ENCODE peak calls at places on chromosomes 11 and 22, in ten cellular contexts. One of them, this sample, is unnamed.

GRCh38 chr22:19121631-19122142 is 525 bp downstream of the DGCR2 start:
- DNase-seq in activated CD8-positive, alpha-beta memory T cell treated with anti-CD3 and anti-CD28 coated beads, Interleukin-2, amount 10 ng/mL, durations not matched to agents 7 days and 5 days: peak; percentile 53
- DNase-seq in stimulated activated CD4-positive, alpha-beta T cell treated with anti-CD3 and anti-CD28 coated beads, TNF-alpha, amount 100 ng/mL, for 24 hours: no peak
- DNase-seq in DMS153: no peak
- DNase-seq in fibroblast of mammary gland: no peak
- DNase-seq in GM10248: peak; percentile 52
- DNase-seq in mesendoderm: peak; percentile 59
- DNase-seq in T-helper 1 cell: peak; percentile 21
- DNase-seq in hepatic stellate cell: peak; percentile 42
- DNase-seq in colonic mucosa: peak; percentile 59
- DNase-seq in this sample: no peak

GRCh38 chr11:89457190-89457589 is 34.0 kb downstream of the NOX4 start:
- DNase-seq in mesendoderm: no peak
- DNase-seq in activated CD8-positive, alpha-beta memory T cell treated with anti-CD3 and anti-CD28 coated beads, Interleukin-2, amount 10 ng/mL, durations not matched to agents 7 days and 5 days: no peak
- DNase-seq in GM10248: no peak
- DNase-seq in stimulated activated CD4-positive, alpha-beta T cell treated with anti-CD3 and anti-CD28 coated beads, TNF-alpha, amount 100 ng/mL, for 24 hours: no peak
- DNase-seq in T-helper 1 cell: no peak
- DNase-seq in colonic mucosa: no peak
- DNase-seq in hepatic stellate cell: no peak
- DNase-seq in DMS153: no peak
- DNase-seq in fibroblast of mammary gland: no peak
- DNase-seq in this sample: no peak

GRCh38 chr11:33670250-33671011 is 30.2 kb downstream of the C11orf91 start:
- DNase-seq in mesendoderm: no peak
- DNase-seq in DMS153: no peak
- DNase-seq in hepatic stellate cell: peak; percentile 74
- DNase-seq in T-helper 1 cell: no peak
- DNase-seq in stimulated activated CD4-positive, alpha-beta T cell treated with anti-CD3 and anti-CD28 coated beads, TNF-alpha, amount 100 ng/mL, for 24 hours: no peak
- DNase-seq in colonic mucosa: no peak
- DNase-seq in fibroblast of mammary gland: peak; percentile 77
- DNase-seq in GM10248: no peak
- DNase-seq in activated CD8-positive, alpha-beta memory T cell treated with anti-CD3 and anti-CD28 coated beads, Interleukin-2, amount 10 ng/mL, durations not matched to agents 7 days and 5 days: peak; percentile 56
- DNase-seq in this sample: no peak

GRCh38 chr22:27867958-27868737 is 50.9 kb downstream of the PITPNB start:
- DNase-seq in activated CD8-positive, alpha-beta memory T cell treated with anti-CD3 and anti-CD28 coated beads, Interleukin-2, amount 10 ng/mL, durations not matched to agents 7 days and 5 days: no peak
- DNase-seq in DMS153: no peak
- DNase-seq in T-helper 1 cell: no peak
- DNase-seq in GM10248: no peak
- DNase-seq in colonic mucosa: no peak
- DNase-seq in mesendoderm: no peak
- DNase-seq in stimulated activated CD4-positive, alpha-beta T cell treated with anti-CD3 and anti-CD28 coated beads, TNF-alpha, amount 100 ng/mL, for 24 hours: no peak
- DNase-seq in fibroblast of mammary gland: no peak
- DNase-seq in hepatic stellate cell: no peak
- DNase-seq in this sample: no peak

GRCh38 chr11:122137081-122137793 is 21.2 kb upstream of the BLID start:
- DNase-seq in T-helper 1 cell: no peak
- DNase-seq in colonic mucosa: no peak
- DNase-seq in mesendoderm: peak; percentile 22
- DNase-seq in GM10248: no peak
- DNase-seq in stimulated activated CD4-positive, alpha-beta T cell treated with anti-CD3 and anti-CD28 coated beads, TNF-alpha, amount 100 ng/mL, for 24 hours: no peak
- DNase-seq in fibroblast of mammary gland: peak; percentile 93
- DNase-seq in DMS153: no peak
- DNase-seq in hepatic stellate cell: peak; percentile 59
- DNase-seq in activated CD8-positive, alpha-beta memory T cell treated with anti-CD3 and anti-CD28 coated beads, Interleukin-2, amount 10 ng/mL, durations not matched to agents 7 days and 5 days: no peak
- DNase-seq in this sample: no peak

GRCh38 chr11:48080301-48080861 is 100.0 kb downstream of the PTPRJ start:
- DNase-seq in fibroblast of mammary gland: no peak
- DNase-seq in T-helper 1 cell: no peak
- DNase-seq in activated CD8-positive, alpha-beta memory T cell treated with anti-CD3 and anti-CD28 coated beads, Interleukin-2, amount 10 ng/mL, durations not matched to agents 7 days and 5 days: no peak
- DNase-seq in hepatic stellate cell: no peak
- DNase-seq in stimulated activated CD4-positive, alpha-beta T cell treated with anti-CD3 and anti-CD28 coated beads, TNF-alpha, amount 100 ng/mL, for 24 hours: no peak
- DNase-seq in DMS153: no peak
- DNase-seq in mesendoderm: no peak
- DNase-seq in colonic mucosa: no peak
- DNase-seq in GM10248: no peak
- DNase-seq in this sample: no peak

GRCh38 chr11:27933992-27934829 is 173.7 kb downstream of the KIF18A start:
- DNase-seq in colonic mucosa: no peak
- DNase-seq in DMS153: no peak
- DNase-seq in mesendoderm: peak; percentile 82
- DNase-seq in GM10248: no peak
- DNase-seq in fibroblast of mammary gland: peak; percentile 89
- DNase-seq in T-helper 1 cell: no peak
- DNase-seq in activated CD8-positive, alpha-beta memory T cell treated with anti-CD3 and anti-CD28 coated beads, Interleukin-2, amount 10 ng/mL, durations not matched to agents 7 days and 5 days: no peak
- DNase-seq in stimulated activated CD4-positive, alpha-beta T cell treated with anti-CD3 and anti-CD28 coated beads, TNF-alpha, amount 100 ng/mL, for 24 hours: no peak
- DNase-seq in hepatic stellate cell: peak; percentile 49
- DNase-seq in this sample: no peak

GRCh38 chr22:50139843-50140415 is 30.6 kb upstream of the PANX2 start:
- DNase-seq in stimulated activated CD4-positive, alpha-beta T cell treated with anti-CD3 and anti-CD28 coated beads, TNF-alpha, amount 100 ng/mL, for 24 hours: no peak
- DNase-seq in activated CD8-positive, alpha-beta memory T cell treated with anti-CD3 and anti-CD28 coated beads, Interleukin-2, amount 10 ng/mL, durations not matched to agents 7 days and 5 days: no peak
- DNase-seq in colonic mucosa: no peak
- DNase-seq in hepatic stellate cell: no peak
- DNase-seq in mesendoderm: no peak
- DNase-seq in DMS153: peak; percentile 99
- DNase-seq in T-helper 1 cell: no peak
- DNase-seq in GM10248: no peak
- DNase-seq in fibroblast of mammary gland: no peak
- DNase-seq in this sample: peak; percentile 24

GRCh38 chr11:106621479-106621878 is 396.8 kb downstream of the GUCY1A2 start:
- DNase-seq in DMS153: no peak
- DNase-seq in activated CD8-positive, alpha-beta memory T cell treated with anti-CD3 and anti-CD28 coated beads, Interleukin-2, amount 10 ng/mL, durations not matched to agents 7 days and 5 days: no peak
- DNase-seq in stimulated activated CD4-positive, alpha-beta T cell treated with anti-CD3 and anti-CD28 coated beads, TNF-alpha, amount 100 ng/mL, for 24 hours: no peak
- DNase-seq in colonic mucosa: no peak
- DNase-seq in T-helper 1 cell: no peak
- DNase-seq in GM10248: no peak
- DNase-seq in hepatic stellate cell: no peak
- DNase-seq in mesendoderm: no peak
- DNase-seq in fibroblast of mammary gland: no peak
- DNase-seq in this sample: no peak

GRCh38 chr22:25334091-25334490 is 114.7 kb downstream of the CRYBB2 start:
- DNase-seq in colonic mucosa: peak; percentile 71
- DNase-seq in mesendoderm: peak; percentile 74
- DNase-seq in hepatic stellate cell: no peak
- DNase-seq in activated CD8-positive, alpha-beta memory T cell treated with anti-CD3 and anti-CD28 coated beads, Interleukin-2, amount 10 ng/mL, durations not matched to agents 7 days and 5 days: peak; percentile 78
- DNase-seq in stimulated activated CD4-positive, alpha-beta T cell treated with anti-CD3 and anti-CD28 coated beads, TNF-alpha, amount 100 ng/mL, for 24 hours: peak; percentile 10
- DNase-seq in DMS153: no peak
- DNase-seq in fibroblast of mammary gland: peak; percentile 8
- DNase-seq in T-helper 1 cell: peak; percentile 22
- DNase-seq in GM10248: peak; percentile 41
- DNase-seq in this sample: peak; percentile 88

GRCh38 chr11:5726351-5726750 is 9.9 kb upstream of the OR56B1 start:
- DNase-seq in fibroblast of mammary gland: no peak
- DNase-seq in GM10248: no peak
- DNase-seq in DMS153: no peak
- DNase-seq in mesendoderm: no peak
- DNase-seq in T-helper 1 cell: no peak
- DNase-seq in hepatic stellate cell: no peak
- DNase-seq in colonic mucosa: no peak
- DNase-seq in stimulated activated CD4-positive, alpha-beta T cell treated with anti-CD3 and anti-CD28 coated beads, TNF-alpha, amount 100 ng/mL, for 24 hours: no peak
- DNase-seq in activated CD8-positive, alpha-beta memory T cell treated with anti-CD3 and anti-CD28 coated beads, Interleukin-2, amount 10 ng/mL, durations not matched to agents 7 days and 5 days: no peak
- DNase-seq in this sample: no peak

GRCh38 chr11:35587972-35588371 is 30.3 kb upstream of the FJX1 start:
- DNase-seq in stimulated activated CD4-positive, alpha-beta T cell treated with anti-CD3 and anti-CD28 coated beads, TNF-alpha, amount 100 ng/mL, for 24 hours: no peak
- DNase-seq in GM10248: no peak
- DNase-seq in DMS153: no peak
- DNase-seq in hepatic stellate cell: no peak
- DNase-seq in activated CD8-positive, alpha-beta memory T cell treated with anti-CD3 and anti-CD28 coated beads, Interleukin-2, amount 10 ng/mL, durations not matched to agents 7 days and 5 days: no peak
- DNase-seq in mesendoderm: no peak
- DNase-seq in colonic mucosa: no peak
- DNase-seq in fibroblast of mammary gland: no peak
- DNase-seq in T-helper 1 cell: no peak
- DNase-seq in this sample: no peak

GRCh38 chr11:112928136-112928535 is 33.1 kb upstream of the NCAM1 start:
- DNase-seq in mesendoderm: no peak
- DNase-seq in colonic mucosa: no peak
- DNase-seq in T-helper 1 cell: no peak
- DNase-seq in hepatic stellate cell: no peak
- DNase-seq in GM10248: no peak
- DNase-seq in fibroblast of mammary gland: no peak
- DNase-seq in activated CD8-positive, alpha-beta memory T cell treated with anti-CD3 and anti-CD28 coated beads, Interleukin-2, amount 10 ng/mL, durations not matched to agents 7 days and 5 days: no peak
- DNase-seq in DMS153: no peak
- DNase-seq in stimulated activated CD4-positive, alpha-beta T cell treated with anti-CD3 and anti-CD28 coated beads, TNF-alpha, amount 100 ng/mL, for 24 hours: no peak
- DNase-seq in this sample: no peak

GRCh38 chr11:117305145-117305544 is 10.9 kb downstream of the BACE1 start:
- DNase-seq in fibroblast of mammary gland: no peak
- DNase-seq in stimulated activated CD4-positive, alpha-beta T cell treated with anti-CD3 and anti-CD28 coated beads, TNF-alpha, amount 100 ng/mL, for 24 hours: no peak
- DNase-seq in hepatic stellate cell: no peak
- DNase-seq in T-helper 1 cell: no peak
- DNase-seq in activated CD8-positive, alpha-beta memory T cell treated with anti-CD3 and anti-CD28 coated beads, Interleukin-2, amount 10 ng/mL, durations not matched to agents 7 days and 5 days: no peak
- DNase-seq in DMS153: no peak
- DNase-seq in colonic mucosa: no peak
- DNase-seq in mesendoderm: no peak
- DNase-seq in GM10248: no peak
- DNase-seq in this sample: no peak

GRCh38 chr11:15903246-15903645 is 453.1 kb downstream of the SOX6 start:
- DNase-seq in GM10248: no peak
- DNase-seq in fibroblast of mammary gland: no peak
- DNase-seq in mesendoderm: peak; percentile 35
- DNase-seq in T-helper 1 cell: no peak
- DNase-seq in DMS153: no peak
- DNase-seq in hepatic stellate cell: no peak
- DNase-seq in stimulated activated CD4-positive, alpha-beta T cell treated with anti-CD3 and anti-CD28 coated beads, TNF-alpha, amount 100 ng/mL, for 24 hours: no peak
- DNase-seq in activated CD8-positive, alpha-beta memory T cell treated with anti-CD3 and anti-CD28 coated beads, Interleukin-2, amount 10 ng/mL, durations not matched to agents 7 days and 5 days: no peak
- DNase-seq in colonic mucosa: no peak
- DNase-seq in this sample: peak; percentile 55

GRCh38 chr11:126430581-126431320 is 75.3 kb downstream of the ST3GAL4 start:
- DNase-seq in GM10248: no peak
- DNase-seq in T-helper 1 cell: no peak
- DNase-seq in DMS153: no peak
- DNase-seq in fibroblast of mammary gland: peak; percentile 40
- DNase-seq in hepatic stellate cell: no peak
- DNase-seq in colonic mucosa: peak; percentile 82
- DNase-seq in activated CD8-positive, alpha-beta memory T cell treated with anti-CD3 and anti-CD28 coated beads, Interleukin-2, amount 10 ng/mL, durations not matched to agents 7 days and 5 days: no peak
- DNase-seq in mesendoderm: no peak
- DNase-seq in stimulated activated CD4-positive, alpha-beta T cell treated with anti-CD3 and anti-CD28 coated beads, TNF-alpha, amount 100 ng/mL, for 24 hours: no peak
- DNase-seq in this sample: no peak

GRCh38 chr22:17576475-17576874 is 13.2 kb downstream of the SLC25A18 start:
- DNase-seq in hepatic stellate cell: no peak
- DNase-seq in stimulated activated CD4-positive, alpha-beta T cell treated with anti-CD3 and anti-CD28 coated beads, TNF-alpha, amount 100 ng/mL, for 24 hours: no peak
- DNase-seq in T-helper 1 cell: no peak
- DNase-seq in activated CD8-positive, alpha-beta memory T cell treated with anti-CD3 and anti-CD28 coated beads, Interleukin-2, amount 10 ng/mL, durations not matched to agents 7 days and 5 days: no peak
- DNase-seq in GM10248: no peak
- DNase-seq in mesendoderm: peak; percentile 96
- DNase-seq in DMS153: no peak
- DNase-seq in colonic mucosa: no peak
- DNase-seq in fibroblast of mammary gland: peak; percentile 85
- DNase-seq in this sample: no peak

GRCh38 chr22:46738961-46739870 is 1.2 kb upstream of the CERK start:
- DNase-seq in DMS153: no peak
- DNase-seq in activated CD8-positive, alpha-beta memory T cell treated with anti-CD3 and anti-CD28 coated beads, Interleukin-2, amount 10 ng/mL, durations not matched to agents 7 days and 5 days: no peak
- DNase-seq in hepatic stellate cell: peak; percentile 88
- DNase-seq in mesendoderm: peak; percentile 49
- DNase-seq in stimulated activated CD4-positive, alpha-beta T cell treated with anti-CD3 and anti-CD28 coated beads, TNF-alpha, amount 100 ng/mL, for 24 hours: peak; percentile 41
- DNase-seq in T-helper 1 cell: no peak
- DNase-seq in GM10248: no peak
- DNase-seq in colonic mucosa: peak; percentile 89
- DNase-seq in fibroblast of mammary gland: peak; percentile 56
- DNase-seq in this sample: no peak

GRCh38 chr22:46747646-46748045 is 9.6 kb upstream of the CERK start:
- DNase-seq in activated CD8-positive, alpha-beta memory T cell treated with anti-CD3 and anti-CD28 coated beads, Interleukin-2, amount 10 ng/mL, durations not matched to agents 7 days and 5 days: no peak
- DNase-seq in GM10248: no peak
- DNase-seq in mesendoderm: no peak
- DNase-seq in hepatic stellate cell: no peak
- DNase-seq in colonic mucosa: no peak
- DNase-seq in DMS153: no peak
- DNase-seq in stimulated activated CD4-positive, alpha-beta T cell treated with anti-CD3 and anti-CD28 coated beads, TNF-alpha, amount 100 ng/mL, for 24 hours: no peak
- DNase-seq in T-helper 1 cell: no peak
- DNase-seq in fibroblast of mammary gland: no peak
- DNase-seq in this sample: no peak

GRCh38 chr22:36923458-36923784 is 10.0 kb downstream of the CSF2RB start:
- DNase-seq in T-helper 1 cell: no peak
- DNase-seq in fibroblast of mammary gland: no peak
- DNase-seq in colonic mucosa: no peak
- DNase-seq in hepatic stellate cell: no peak
- DNase-seq in activated CD8-positive, alpha-beta memory T cell treated with anti-CD3 and anti-CD28 coated beads, Interleukin-2, amount 10 ng/mL, durations not matched to agents 7 days and 5 days: no peak
- DNase-seq in stimulated activated CD4-positive, alpha-beta T cell treated with anti-CD3 and anti-CD28 coated beads, TNF-alpha, amount 100 ng/mL, for 24 hours: no peak
- DNase-seq in DMS153: no peak
- DNase-seq in mesendoderm: no peak
- DNase-seq in GM10248: no peak
- DNase-seq in this sample: no peak

GRCh38 chr11:45771942-45772522 is 32.9 kb upstream of the SLC35C1 start:
- DNase-seq in T-helper 1 cell: peak; percentile 71
- DNase-seq in activated CD8-positive, alpha-beta memory T cell treated with anti-CD3 and anti-CD28 coated beads, Interleukin-2, amount 10 ng/mL, durations not matched to agents 7 days and 5 days: peak; percentile 86
- DNase-seq in mesendoderm: peak; percentile 86
- DNase-seq in hepatic stellate cell: peak; percentile 92
- DNase-seq in colonic mucosa: peak; percentile 83
- DNase-seq in DMS153: peak; percentile 63
- DNase-seq in fibroblast of mammary gland: peak; percentile 59
- DNase-seq in stimulated activated CD4-positive, alpha-beta T cell treated with anti-CD3 and anti-CD28 coated beads, TNF-alpha, amount 100 ng/mL, for 24 hours: peak; percentile 69
- DNase-seq in GM10248: peak; percentile 94
- DNase-seq in this sample: peak; percentile 93

GRCh38 chr22:48153726-48154125 is 1391.3 kb downstream of the TBC1D22A start:
- DNase-seq in hepatic stellate cell: no peak
- DNase-seq in stimulated activated CD4-positive, alpha-beta T cell treated with anti-CD3 and anti-CD28 coated beads, TNF-alpha, amount 100 ng/mL, for 24 hours: no peak
- DNase-seq in GM10248: no peak
- DNase-seq in activated CD8-positive, alpha-beta memory T cell treated with anti-CD3 and anti-CD28 coated beads, Interleukin-2, amount 10 ng/mL, durations not matched to agents 7 days and 5 days: no peak
- DNase-seq in mesendoderm: no peak
- DNase-seq in DMS153: peak; percentile 57
- DNase-seq in colonic mucosa: peak; percentile 76
- DNase-seq in T-helper 1 cell: no peak
- DNase-seq in fibroblast of mammary gland: no peak
- DNase-seq in this sample: no peak

GRCh38 chr11:127675602-127676001 is 675.0 kb upstream of the KIRREL3 start:
- DNase-seq in hepatic stellate cell: no peak
- DNase-seq in DMS153: no peak
- DNase-seq in GM10248: no peak
- DNase-seq in T-helper 1 cell: no peak
- DNase-seq in fibroblast of mammary gland: no peak
- DNase-seq in stimulated activated CD4-positive, alpha-beta T cell treated with anti-CD3 and anti-CD28 coated beads, TNF-alpha, amount 100 ng/mL, for 24 hours: no peak
- DNase-seq in activated CD8-positive, alpha-beta memory T cell treated with anti-CD3 and anti-CD28 coated beads, Interleukin-2, amount 10 ng/mL, durations not matched to agents 7 days and 5 days: no peak
- DNase-seq in mesendoderm: no peak
- DNase-seq in colonic mucosa: no peak
- DNase-seq in this sample: no peak

GRCh38 chr22:39488563-39489083 is 13.5 kb upstream of the MIEF1 start:
- DNase-seq in DMS153: no peak
- DNase-seq in hepatic stellate cell: no peak
- DNase-seq in mesendoderm: no peak
- DNase-seq in stimulated activated CD4-positive, alpha-beta T cell treated with anti-CD3 and anti-CD28 coated beads, TNF-alpha, amount 100 ng/mL, for 24 hours: no peak
- DNase-seq in T-helper 1 cell: no peak
- DNase-seq in colonic mucosa: no peak
- DNase-seq in GM10248: no peak
- DNase-seq in activated CD8-positive, alpha-beta memory T cell treated with anti-CD3 and anti-CD28 coated beads, Interleukin-2, amount 10 ng/mL, durations not matched to agents 7 days and 5 days: no peak
- DNase-seq in fibroblast of mammary gland: no peak
- DNase-seq in this sample: no peak

GRCh38 chr11:47786373-47786772 is 19.2 kb upstream of the FNBP4 start:
- DNase-seq in activated CD8-positive, alpha-beta memory T cell treated with anti-CD3 and anti-CD28 coated beads, Interleukin-2, amount 10 ng/mL, durations not matched to agents 7 days and 5 days: no peak
- DNase-seq in mesendoderm: no peak
- DNase-seq in GM10248: no peak
- DNase-seq in hepatic stellate cell: no peak
- DNase-seq in T-helper 1 cell: no peak
- DNase-seq in fibroblast of mammary gland: peak; percentile 72
- DNase-seq in DMS153: no peak
- DNase-seq in stimulated activated CD4-positive, alpha-beta T cell treated with anti-CD3 and anti-CD28 coated beads, TNF-alpha, amount 100 ng/mL, for 24 hours: no peak
- DNase-seq in colonic mucosa: no peak
- DNase-seq in this sample: no peak

GRCh38 chr11:70174846-70175764 is 28.0 kb upstream of the FADD start:
- DNase-seq in stimulated activated CD4-positive, alpha-beta T cell treated with anti-CD3 and anti-CD28 coated beads, TNF-alpha, amount 100 ng/mL, for 24 hours: no peak
- DNase-seq in mesendoderm: no peak
- DNase-seq in T-helper 1 cell: no peak
- DNase-seq in DMS153: peak; percentile 48
- DNase-seq in colonic mucosa: no peak
- DNase-seq in fibroblast of mammary gland: no peak
- DNase-seq in GM10248: no peak
- DNase-seq in activated CD8-positive, alpha-beta memory T cell treated with anti-CD3 and anti-CD28 coated beads, Interleukin-2, amount 10 ng/mL, durations not matched to agents 7 days and 5 days: no peak
- DNase-seq in hepatic stellate cell: no peak
- DNase-seq in this sample: no peak

GRCh38 chr22:25183959-25184619 is 15.6 kb upstream of the CRYBB3 start:
- DNase-seq in hepatic stellate cell: no peak
- DNase-seq in stimulated activated CD4-positive, alpha-beta T cell treated with anti-CD3 and anti-CD28 coated beads, TNF-alpha, amount 100 ng/mL, for 24 hours: no peak
- DNase-seq in fibroblast of mammary gland: no peak
- DNase-seq in GM10248: no peak
- DNase-seq in mesendoderm: no peak
- DNase-seq in colonic mucosa: no peak
- DNase-seq in T-helper 1 cell: no peak
- DNase-seq in activated CD8-positive, alpha-beta memory T cell treated with anti-CD3 and anti-CD28 coated beads, Interleukin-2, amount 10 ng/mL, durations not matched to agents 7 days and 5 days: no peak
- DNase-seq in DMS153: no peak
- DNase-seq in this sample: no peak

GRCh38 chr11:129533395-129533794 is 157.7 kb downstream of the BARX2 start:
- DNase-seq in mesendoderm: no peak
- DNase-seq in colonic mucosa: no peak
- DNase-seq in T-helper 1 cell: no peak
- DNase-seq in hepatic stellate cell: no peak
- DNase-seq in activated CD8-positive, alpha-beta memory T cell treated with anti-CD3 and anti-CD28 coated beads, Interleukin-2, amount 10 ng/mL, durations not matched to agents 7 days and 5 days: no peak
- DNase-seq in DMS153: no peak
- DNase-seq in fibroblast of mammary gland: no peak
- DNase-seq in stimulated activated CD4-positive, alpha-beta T cell treated with anti-CD3 and anti-CD28 coated beads, TNF-alpha, amount 100 ng/mL, for 24 hours: no peak
- DNase-seq in GM10248: no peak
- DNase-seq in this sample: no peak

This sample was measured in mesenteric fat pad.